ENCODE peak calls at places on chromosome 16, in six cellular contexts. N is uterus, L is keratinocyte, C is adrenal gland, A is A549, I is PC-3. D is an unnamed sample.
A peak's percentile ranks its signal among the peaks of the same experiment; 100 is the strongest.

GRCh38 chr16:728890-729744 is 2.2 kb downstream of the HAGHL start:
- DNase-seq in A (no peak), L (no peak), N (no peak), I (no peak), C (peak; percentile 23), D (no peak)

GRCh38 chr16:64242510-64242909 is 879.4 kb downstream of the CDH11 start:
- DNase-seq in A (no peak), L (no peak), C (no peak), N (no peak), I (no peak), D (no peak)

GRCh38 chr16:30585022-30585399 is 486 bp downstream of the ZNF785 start:
- DNase-seq in L (no peak), N (no peak), I (peak; percentile 4), C (no peak), A (no peak), D (no peak)

GRCh38 chr16:5438591-5438990 is 341.0 kb upstream of the EEF2KMT start:
- DNase-seq in L (no peak), C (no peak), A (no peak), N (no peak), I (no peak), D (no peak)

GRCh38 chr16:30838876-30839471 is 52.0 kb upstream of the ZNF629 start:
- DNase-seq in I (no peak), A (no peak), L (no peak), C (no peak), N (no peak), D (no peak)

GRCh38 chr16:3115561-3115960 is 3.2 kb downstream of the ZNF205 start:
- DNase-seq in N (no peak), L (no peak), A (no peak), C (no peak), I (no peak), D (no peak)

GRCh38 chr16:48126801-48127644 is 28.8 kb downstream of the ABCC12 start:
- DNase-seq in L (peak; percentile 38), C (no peak), N (no peak), I (peak; percentile 92), A (peak; percentile 97), D (no peak)

GRCh38 chr16:70432800-70433455 is 6.0 kb downstream of the ST3GAL2 start:
- DNase-seq in L (no peak), A (no peak), I (no peak), C (no peak), N (no peak), D (no peak)

GRCh38 chr16:55912022-55912421 is 36.8 kb upstream of the CES5A start:
- DNase-seq in C (peak; percentile 37), I (no peak), L (no peak), N (no peak), A (no peak), D (no peak)

GRCh38 chr16:49478107-49478506 is 104.5 kb downstream of the C16orf78 start:
- DNase-seq in A (no peak), N (no peak), I (no peak), C (no peak), L (no peak), D (no peak)

GRCh38 chr16:84327926-84328505 is 33.3 kb downstream of the WFDC1 start:
- DNase-seq in N (no peak), A (no peak), I (no peak), L (no peak), C (no peak), D (no peak)

GRCh38 chr16:74695450-74696422 is 4.9 kb downstream of the MLKL start:
- DNase-seq in C (peak; percentile 82), L (peak; percentile 61), I (peak; percentile 57), N (peak; percentile 87), A (peak; percentile 93), D (peak; percentile 43)

GRCh38 chr16:47142469-47143328 is 1.0 kb downstream of the NETO2 start:
- DNase-seq in L (no peak), A (peak; percentile 36), N (no peak), I (peak; percentile 18), C (peak; percentile 37), D (no peak)

GRCh38 chr16:82761236-82761635 is 134.5 kb downstream of the CDH13 start:
- DNase-seq in L (peak; percentile 41), C (peak; percentile 25), N (peak; percentile 57), I (no peak), A (no peak), D (no peak)

GRCh38 chr16:47026947-47027346 is 53.5 kb upstream of the DNAJA2 start:
- DNase-seq in N (no peak), L (no peak), I (no peak), C (no peak), A (no peak), D (no peak)

GRCh38 chr16:67238806-67239470 is 8.3 kb downstream of the FHOD1 start:
- DNase-seq in I (no peak), C (peak; percentile 17), L (no peak), N (no peak), A (no peak), D (no peak)

GRCh38 chr16:55836158-55836611 is 3.3 kb upstream of the CES1 start:
- DNase-seq in L (no peak), C (no peak), I (no peak), N (no peak), A (peak; percentile 88), D (no peak)

GRCh38 chr16:24685539-24686432 is 43.7 kb upstream of the TNRC6A start:
- DNase-seq in N (peak; percentile 85), C (peak; percentile 58), L (no peak), A (peak; percentile 79), I (peak; percentile 17), D (no peak)

GRCh38 chr16:24011237-24011636 is 175.5 kb downstream of the PRKCB start:
- DNase-seq in C (no peak), I (no peak), N (no peak), A (no peak), L (no peak), D (no peak)

GRCh38 chr16:583815-584591 is 5.9 kb upstream of the RAB40C start:
- DNase-seq in I (no peak), C (peak; percentile 26), N (no peak), L (no peak), A (peak; percentile 47), D (no peak)

GRCh38 chr16:70252355-70252988 is 732 bp upstream of the EXOSC6 start:
- DNase-seq in L (no peak), C (no peak), A (peak; percentile 54), N (no peak), I (no peak), D (no peak)

GRCh38 chr16:19843371-19843770 is 41.3 kb downstream of the GPRC5B start:
- DNase-seq in N (no peak), I (peak; percentile 53), A (no peak), C (no peak), L (no peak), D (no peak)

GRCh38 chr16:74460542-74460941 is 39.3 kb upstream of the CLEC18B start:
- DNase-seq in A (no peak), C (no peak), L (no peak), I (no peak), N (no peak), D (no peak)

GRCh38 chr16:68577352-68577853 is 38.3 kb downstream of the ZFP90 start:
- DNase-seq in L (no peak), C (no peak), I (no peak), A (no peak), N (no peak), D (no peak)

GRCh38 chr16:68575082-68575481 is 36.0 kb downstream of the ZFP90 start:
- DNase-seq in N (no peak), L (no peak), I (no peak), C (no peak), A (no peak), D (no peak)

DNA sequence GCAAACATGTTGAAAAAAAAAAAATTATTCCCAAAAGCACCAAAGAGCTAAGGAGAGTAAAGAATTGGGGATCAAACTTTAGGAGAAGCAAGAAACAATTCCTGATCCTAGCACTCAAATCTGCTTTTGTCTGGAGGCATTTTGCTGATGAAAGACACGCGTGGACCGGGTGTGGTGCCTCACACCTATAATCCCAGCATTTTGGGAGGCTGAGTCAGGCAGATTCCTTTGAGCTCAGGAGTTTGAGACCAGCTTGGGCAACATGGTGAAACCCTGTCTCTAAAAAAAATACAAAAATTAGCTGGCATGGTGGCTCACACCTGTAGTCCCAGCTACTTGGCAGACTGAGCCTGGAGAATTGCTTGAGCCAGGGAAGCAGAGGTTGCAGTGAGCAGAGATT is 35.4 kb downstream of the ZFP90 start:
- DNase-seq in L (no peak), N (no peak), A (no peak), I (no peak), C (no peak), D (no peak)
- H3K9me3 ChIP-seq in L (peaks cover 21% of the 10 kb centered on the region), N (peaks cover 18% of the 10 kb centered on the region), A (peaks cover 84% of the 10 kb centered on the region), I (peaks cover 4% of the 10 kb centered on the region), C (no peaks in the 10 kb centered on the region), D (peaks cover 35% of the 10 kb centered on the region)

GRCh38 chr16:16139061-16139460 is 84.2 kb downstream of the ABCC6 start:
- DNase-seq in I (no peak), A (no peak), L (no peak), C (no peak), N (no peak), D (no peak)

GRCh38 chr16:16133943-16134604 is 89.2 kb downstream of the ABCC6 start:
- DNase-seq in I (no peak), C (no peak), A (peak; percentile 48), L (no peak), N (no peak), D (no peak)

GRCh38 chr16:16137110-16137509 is 86.2 kb downstream of the ABCC6 start:
- DNase-seq in N (no peak), L (no peak), I (no peak), A (no peak), C (no peak), D (no peak)

GRCh38 chr16:16138034-16138635 is 85.2 kb downstream of the ABCC6 start:
- DNase-seq in A (no peak), L (no peak), C (no peak), I (no peak), N (no peak), D (no peak)

GRCh38 chr16:16136588-16136987 is 86.7 kb downstream of the ABCC6 start:
- DNase-seq in A (no peak), N (no peak), C (no peak), L (no peak), I (no peak), D (no peak)
- H3K9me3 ChIP-seq in A (no peaks in the 10 kb centered on the region), N (no peaks in the 10 kb centered on the region), C (no peaks in the 10 kb centered on the region), L (no peaks in the 10 kb centered on the region), I (no peaks in the 10 kb centered on the region), D (no peaks in the 10 kb centered on the region)

DNA sequence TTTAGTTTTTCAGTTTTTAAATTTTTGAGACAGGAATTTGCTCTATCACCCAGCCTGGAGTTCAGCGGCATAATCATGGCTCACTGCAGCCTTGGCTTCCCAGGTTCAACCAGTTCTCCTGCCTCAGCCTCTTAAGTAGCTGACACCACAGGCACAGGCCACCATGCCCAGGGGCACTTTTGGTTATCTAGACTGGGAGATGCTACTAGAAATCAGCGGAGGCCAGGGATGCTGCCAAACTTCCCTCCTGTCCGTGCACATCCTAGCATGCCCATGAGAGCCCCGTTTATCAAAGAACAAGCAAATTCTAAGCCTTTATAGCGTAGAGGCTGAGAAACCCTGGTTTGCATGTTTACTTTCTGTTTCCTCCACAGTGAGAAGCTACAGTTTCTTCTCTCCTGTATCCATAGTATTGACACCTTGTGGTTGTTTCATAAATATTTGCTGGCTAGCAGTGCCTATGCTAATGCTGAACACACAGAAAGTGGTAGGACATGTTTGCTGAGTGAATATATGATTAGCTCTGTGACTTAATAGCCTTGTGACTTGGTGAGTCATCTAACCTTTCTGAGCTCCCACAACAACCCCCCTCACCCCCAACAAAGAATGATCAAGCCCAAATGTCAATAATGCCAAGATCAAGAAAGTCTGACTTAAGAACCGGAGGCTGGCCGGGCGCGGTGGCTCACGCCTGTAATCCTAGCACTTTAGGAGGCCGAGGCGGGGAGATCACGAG is 39.2 kb upstream of the MAF start:
- DNase-seq in N (no peak), A (peak; percentile 74), L (peak; percentile 93), C (no peak), I (peak; percentile 33), D (no peak)
- H3K9me3 ChIP-seq in N (no peaks in the 10 kb centered on the region), A (no peaks in the 10 kb centered on the region), L (no peaks in the 10 kb centered on the region), C (no peaks in the 10 kb centered on the region), I (no peaks in the 10 kb centered on the region), D (no peaks in the 10 kb centered on the region)

GRCh38 chr16:35210681-35211433 is 1751.4 kb downstream of the TP53TG3F start:
- DNase-seq in L (no peak), C (no peak), N (no peak), I (no peak), A (no peak), D (no peak)
- H3K9me3 ChIP-seq in L (no peaks in the 10 kb centered on the region), C (no peaks in the 10 kb centered on the region), N (no peaks in the 10 kb centered on the region), I (no peaks in the 10 kb centered on the region), A (no peaks in the 10 kb centered on the region), D (no peaks in the 10 kb centered on the region)

D was measured in T-helper 17 cell.